ENCODE peak calls at places on chromosomes 3 and 15, in ten cellular contexts. One of them, this sample, is unnamed.

GRCh38 chr3:66270314-66270713 is 49.5 kb downstream of the SLC25A26 start:
- DNase-seq in tibial nerve: no peak
- DNase-seq in upper lobe of left lung: no peak
- DNase-seq in sigmoid colon: no peak
- DNase-seq in ovary: no peak
- DNase-seq in transverse colon: no peak
- DNase-seq in suprapubic skin: no peak
- DNase-seq in HepG2: no peak
- DNase-seq in K562: no peak
- DNase-seq in esophagus muscularis mucosa: no peak
- DNase-seq in this sample: no peak

GRCh38 chr3:4741404-4742307 is 237.6 kb upstream of the BHLHE40 start:
- DNase-seq in tibial nerve: peak; percentile 88
- DNase-seq in upper lobe of left lung: no peak
- DNase-seq in sigmoid colon: peak; percentile 83
- DNase-seq in ovary: peak; percentile 86
- DNase-seq in transverse colon: peak; percentile 52
- DNase-seq in suprapubic skin: no peak
- DNase-seq in HepG2: peak; percentile 45
- DNase-seq in K562: peak; percentile 88
- DNase-seq in esophagus muscularis mucosa: peak; percentile 95
- DNase-seq in this sample: peak; percentile 65

GRCh38 chr3:149315694-149316093 is 17.7 kb downstream of the TM4SF18 start:
- DNase-seq in tibial nerve: no peak
- DNase-seq in upper lobe of left lung: no peak
- DNase-seq in sigmoid colon: no peak
- DNase-seq in ovary: no peak
- DNase-seq in transverse colon: no peak
- DNase-seq in suprapubic skin: no peak
- DNase-seq in HepG2: no peak
- DNase-seq in K562: no peak
- DNase-seq in esophagus muscularis mucosa: no peak
- DNase-seq in this sample: no peak

GRCh38 chr3:8996681-8997121 is 33.4 kb upstream of the RAD18 start:
- DNase-seq in tibial nerve: peak; percentile 60
- DNase-seq in upper lobe of left lung: peak; percentile 8
- DNase-seq in sigmoid colon: peak; percentile 85
- DNase-seq in ovary: peak; percentile 87
- DNase-seq in transverse colon: no peak
- DNase-seq in suprapubic skin: no peak
- DNase-seq in HepG2: peak; percentile 53
- DNase-seq in K562: no peak
- DNase-seq in esophagus muscularis mucosa: no peak
- DNase-seq in this sample: peak; percentile 71

GRCh38 chr3:117622130-117622841 is 912.7 kb downstream of the TUSC7 start:
- DNase-seq in tibial nerve: no peak
- DNase-seq in upper lobe of left lung: no peak
- DNase-seq in sigmoid colon: no peak
- DNase-seq in ovary: no peak
- DNase-seq in transverse colon: no peak
- DNase-seq in suprapubic skin: no peak
- DNase-seq in HepG2: no peak
- DNase-seq in K562: no peak
- DNase-seq in esophagus muscularis mucosa: no peak
- DNase-seq in this sample: no peak

GRCh38 chr15:90412356-90413194 is 24.5 kb downstream of the IQGAP1 start:
- DNase-seq in tibial nerve: peak; percentile 45
- DNase-seq in upper lobe of left lung: no peak
- DNase-seq in sigmoid colon: no peak
- DNase-seq in ovary: no peak
- DNase-seq in transverse colon: peak; percentile 66
- DNase-seq in suprapubic skin: no peak
- DNase-seq in HepG2: no peak
- DNase-seq in K562: no peak
- DNase-seq in esophagus muscularis mucosa: no peak
- DNase-seq in this sample: peak; percentile 59

GRCh38 chr15:92848852-92849598 is 51.1 kb upstream of the CHD2 start:
- DNase-seq in tibial nerve: no peak
- DNase-seq in upper lobe of left lung: no peak
- DNase-seq in sigmoid colon: no peak
- DNase-seq in ovary: no peak
- DNase-seq in transverse colon: no peak
- DNase-seq in suprapubic skin: no peak
- DNase-seq in HepG2: no peak
- DNase-seq in K562: peak; percentile 51
- DNase-seq in esophagus muscularis mucosa: no peak
- DNase-seq in this sample: no peak

GRCh38 chr3:127694467-127695215 is 21.9 kb downstream of the ABTB1 start:
- DNase-seq in tibial nerve: no peak
- DNase-seq in upper lobe of left lung: no peak
- DNase-seq in sigmoid colon: no peak
- DNase-seq in ovary: no peak
- DNase-seq in transverse colon: peak; percentile 43
- DNase-seq in suprapubic skin: no peak
- DNase-seq in HepG2: peak; percentile 57
- DNase-seq in K562: no peak
- DNase-seq in esophagus muscularis mucosa: no peak
- DNase-seq in this sample: peak; percentile 86

GRCh38 chr15:28184166-28184565 is 85.1 kb upstream of the OCA2 start:
- DNase-seq in tibial nerve: no peak
- DNase-seq in upper lobe of left lung: no peak
- DNase-seq in sigmoid colon: no peak
- DNase-seq in ovary: no peak
- DNase-seq in transverse colon: no peak
- DNase-seq in suprapubic skin: no peak
- DNase-seq in HepG2: no peak
- DNase-seq in K562: no peak
- DNase-seq in esophagus muscularis mucosa: no peak
- DNase-seq in this sample: no peak

GRCh38 chr15:28182731-28183130 is 83.6 kb upstream of the OCA2 start:
- DNase-seq in tibial nerve: no peak
- DNase-seq in upper lobe of left lung: no peak
- DNase-seq in sigmoid colon: no peak
- DNase-seq in ovary: no peak
- DNase-seq in transverse colon: no peak
- DNase-seq in suprapubic skin: no peak
- DNase-seq in HepG2: no peak
- DNase-seq in K562: no peak
- DNase-seq in esophagus muscularis mucosa: no peak
- DNase-seq in this sample: no peak

GRCh38 chr15:28182216-28182615 is 83.1 kb upstream of the OCA2 start:
- DNase-seq in tibial nerve: no peak
- DNase-seq in upper lobe of left lung: no peak
- DNase-seq in sigmoid colon: no peak
- DNase-seq in ovary: no peak
- DNase-seq in transverse colon: peak; percentile 78
- DNase-seq in suprapubic skin: no peak
- DNase-seq in HepG2: no peak
- DNase-seq in K562: no peak
- DNase-seq in esophagus muscularis mucosa: no peak
- DNase-seq in this sample: no peak

GRCh38 chr15:28181386-28181785 is 82.3 kb upstream of the OCA2 start:
- DNase-seq in tibial nerve: no peak
- DNase-seq in upper lobe of left lung: no peak
- DNase-seq in sigmoid colon: no peak
- DNase-seq in ovary: no peak
- DNase-seq in transverse colon: no peak
- DNase-seq in suprapubic skin: no peak
- DNase-seq in HepG2: no peak
- DNase-seq in K562: no peak
- DNase-seq in esophagus muscularis mucosa: no peak
- DNase-seq in this sample: no peak

DNA sequence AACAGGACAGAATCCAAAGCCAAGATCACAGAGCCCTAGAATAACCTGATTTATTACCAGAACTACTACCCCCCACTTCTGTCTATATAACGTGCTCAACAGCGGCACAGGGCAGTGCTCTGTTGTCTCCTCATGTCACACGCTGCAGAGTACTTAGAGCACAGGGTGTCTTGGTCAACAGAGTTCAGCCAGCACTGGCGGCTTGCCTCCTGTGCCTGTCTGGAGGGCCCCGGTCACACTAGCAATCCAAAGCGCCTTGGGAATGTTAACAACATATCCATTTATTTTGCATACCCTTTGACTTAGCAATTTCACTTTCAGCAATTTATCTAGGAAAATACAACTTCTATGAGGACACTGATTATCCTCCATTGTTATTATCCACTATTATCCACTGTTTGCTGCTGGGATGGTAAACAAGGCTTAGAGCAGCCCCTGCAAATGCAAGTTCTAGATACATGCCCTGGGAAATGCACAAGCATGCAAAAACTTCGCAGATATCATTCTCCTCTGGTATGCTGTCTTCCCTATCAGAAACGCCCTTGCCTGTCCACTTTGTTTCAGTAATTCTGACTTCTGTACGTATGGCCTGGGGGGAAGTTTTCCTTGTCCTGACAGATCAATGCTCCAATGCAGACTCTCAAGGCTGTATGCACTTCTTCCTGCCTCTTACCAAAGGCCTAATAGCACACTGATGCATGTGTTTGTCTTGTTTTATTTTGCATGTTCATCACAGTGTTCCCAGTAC is 86.2 kb upstream of the OCA2 start:
- DNase-seq in tibial nerve: no peak
- DNase-seq in upper lobe of left lung: no peak
- DNase-seq in sigmoid colon: no peak
- DNase-seq in ovary: no peak
- DNase-seq in transverse colon: no peak
- DNase-seq in suprapubic skin: no peak
- DNase-seq in HepG2: no peak
- DNase-seq in K562: no peak
- DNase-seq in esophagus muscularis mucosa: no peak
- DNase-seq in this sample: no peak
- TF ChIP-seq EP300 in tibial nerve: no peak
- TF ChIP-seq EP300 in upper lobe of left lung: no peak
- TF ChIP-seq EP300 in sigmoid colon: no peak
- TF ChIP-seq EP300 in ovary: no peak
- TF ChIP-seq EP300 in transverse colon: no peak
- TF ChIP-seq EP300 in suprapubic skin: no peak
- TF ChIP-seq EP300 in HepG2: no peak
- TF ChIP-seq EP300 in K562: no peak
- TF ChIP-seq EP300 in esophagus muscularis mucosa: no peak
- TF ChIP-seq EP300 in this sample: no peak

GRCh38 chr3:48215466-48215865 is 7.8 kb upstream of the CAMP start:
- DNase-seq in tibial nerve: peak; percentile 87
- DNase-seq in upper lobe of left lung: no peak
- DNase-seq in sigmoid colon: peak; percentile 80
- DNase-seq in ovary: peak; percentile 72
- DNase-seq in transverse colon: peak; percentile 14
- DNase-seq in suprapubic skin: no peak
- DNase-seq in HepG2: no peak
- DNase-seq in K562: no peak
- DNase-seq in esophagus muscularis mucosa: no peak
- DNase-seq in this sample: peak; percentile 33
- H3K36me3 ChIP-seq in tibial nerve: no peaks in the 10 kb centered on the region
- H3K36me3 ChIP-seq in upper lobe of left lung: no peaks in the 10 kb centered on the region
- H3K36me3 ChIP-seq in sigmoid colon: no peaks in the 10 kb centered on the region
- H3K36me3 ChIP-seq in ovary: no peaks in the 10 kb centered on the region
- H3K36me3 ChIP-seq in transverse colon: no peaks in the 10 kb centered on the region
- H3K36me3 ChIP-seq in suprapubic skin: no peaks in the 10 kb centered on the region
- H3K36me3 ChIP-seq in HepG2: no peaks in the 10 kb centered on the region
- H3K36me3 ChIP-seq in K562: no peaks in the 10 kb centered on the region
- H3K36me3 ChIP-seq in esophagus muscularis mucosa: no peaks in the 10 kb centered on the region
- H3K36me3 ChIP-seq in this sample: no peaks in the 10 kb centered on the region

GRCh38 chr15:40990080-40990479 is 36.8 kb downstream of the CHAC1 start:
- DNase-seq in tibial nerve: no peak
- DNase-seq in upper lobe of left lung: no peak
- DNase-seq in sigmoid colon: no peak
- DNase-seq in ovary: no peak
- DNase-seq in transverse colon: no peak
- DNase-seq in suprapubic skin: no peak
- DNase-seq in HepG2: no peak
- DNase-seq in K562: no peak
- DNase-seq in esophagus muscularis mucosa: no peak
- DNase-seq in this sample: no peak

GRCh38 chr15:40992241-40992741 is 39.0 kb downstream of the CHAC1 start:
- DNase-seq in tibial nerve: no peak
- DNase-seq in upper lobe of left lung: no peak
- DNase-seq in sigmoid colon: no peak
- DNase-seq in ovary: no peak
- DNase-seq in transverse colon: no peak
- DNase-seq in suprapubic skin: no peak
- DNase-seq in HepG2: no peak
- DNase-seq in K562: no peak
- DNase-seq in esophagus muscularis mucosa: no peak
- DNase-seq in this sample: no peak

GRCh38 chr15:40990789-40991188 is 37.5 kb downstream of the CHAC1 start:
- DNase-seq in tibial nerve: no peak
- DNase-seq in upper lobe of left lung: no peak
- DNase-seq in sigmoid colon: no peak
- DNase-seq in ovary: no peak
- DNase-seq in transverse colon: no peak
- DNase-seq in suprapubic skin: no peak
- DNase-seq in HepG2: no peak
- DNase-seq in K562: no peak
- DNase-seq in esophagus muscularis mucosa: no peak
- DNase-seq in this sample: no peak

GRCh38 chr15:40992825-40993224 is 39.6 kb downstream of the CHAC1 start:
- DNase-seq in tibial nerve: no peak
- DNase-seq in upper lobe of left lung: no peak
- DNase-seq in sigmoid colon: no peak
- DNase-seq in ovary: no peak
- DNase-seq in transverse colon: no peak
- DNase-seq in suprapubic skin: no peak
- DNase-seq in HepG2: no peak
- DNase-seq in K562: no peak
- DNase-seq in esophagus muscularis mucosa: no peak
- DNase-seq in this sample: no peak

DNA sequence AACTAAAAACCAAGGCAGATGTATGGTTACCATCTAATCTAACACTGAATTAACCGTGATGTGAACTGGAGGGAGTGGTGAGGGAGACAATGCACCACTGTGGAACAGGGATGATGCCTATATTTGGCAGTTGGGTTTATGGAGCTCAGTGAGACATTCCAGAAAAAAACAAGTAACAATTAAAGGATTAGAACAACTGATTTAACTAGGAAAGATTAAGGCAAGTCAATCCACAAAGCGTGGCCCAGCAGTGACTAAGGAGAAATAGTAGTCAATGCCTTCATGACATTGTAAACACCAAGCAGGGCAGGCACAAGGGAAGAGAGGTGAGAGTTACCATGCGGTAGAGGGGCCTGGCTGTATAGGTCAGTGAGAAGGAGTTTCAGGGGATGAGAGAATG is 38.1 kb downstream of the CHAC1 start:
- DNase-seq in tibial nerve: no peak
- DNase-seq in upper lobe of left lung: no peak
- DNase-seq in sigmoid colon: no peak
- DNase-seq in ovary: no peak
- DNase-seq in transverse colon: no peak
- DNase-seq in suprapubic skin: no peak
- DNase-seq in HepG2: no peak
- DNase-seq in K562: no peak
- DNase-seq in esophagus muscularis mucosa: no peak
- DNase-seq in this sample: no peak
- TF ChIP-seq POLR2A in tibial nerve: no peak
- TF ChIP-seq POLR2A in upper lobe of left lung: no peak
- TF ChIP-seq POLR2A in sigmoid colon: no peak
- TF ChIP-seq POLR2A in ovary: no peak
- TF ChIP-seq POLR2A in transverse colon: no peak
- TF ChIP-seq POLR2A in suprapubic skin: no peak
- TF ChIP-seq POLR2A in HepG2: no peak
- TF ChIP-seq POLR2A in K562: no peak
- TF ChIP-seq POLR2A in esophagus muscularis mucosa: no peak
- TF ChIP-seq POLR2A in this sample: no peak

DNA sequence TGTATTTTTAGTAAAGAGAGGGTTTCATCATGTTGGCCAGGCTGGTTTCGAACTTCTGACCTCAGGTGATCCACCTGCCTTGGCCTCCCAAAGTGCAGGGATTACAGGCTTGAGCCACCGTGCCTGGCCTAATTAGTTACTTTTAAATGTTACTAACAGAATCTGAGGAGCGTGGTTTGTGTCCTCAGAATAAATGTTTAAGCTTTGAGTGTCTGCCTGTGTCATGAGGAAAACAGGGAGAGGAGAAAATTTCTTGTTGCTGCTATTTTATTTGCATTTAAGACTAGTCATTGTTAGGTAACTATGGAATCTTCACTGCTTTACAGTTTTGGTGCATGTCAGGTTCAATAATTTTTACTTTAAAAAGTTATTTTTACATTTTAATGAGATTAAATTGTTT is 68.8 kb downstream of the TCF12 start:
- DNase-seq in tibial nerve: no peak
- DNase-seq in upper lobe of left lung: no peak
- DNase-seq in sigmoid colon: no peak
- DNase-seq in ovary: no peak
- DNase-seq in transverse colon: no peak
- DNase-seq in suprapubic skin: no peak
- DNase-seq in HepG2: no peak
- DNase-seq in K562: no peak
- DNase-seq in esophagus muscularis mucosa: no peak
- DNase-seq in this sample: no peak
- TF ChIP-seq EP300 in tibial nerve: no peak
- TF ChIP-seq EP300 in upper lobe of left lung: no peak
- TF ChIP-seq EP300 in sigmoid colon: no peak
- TF ChIP-seq EP300 in ovary: no peak
- TF ChIP-seq EP300 in transverse colon: no peak
- TF ChIP-seq EP300 in suprapubic skin: no peak
- TF ChIP-seq EP300 in HepG2: no peak
- TF ChIP-seq EP300 in K562: no peak
- TF ChIP-seq EP300 in esophagus muscularis mucosa: no peak
- TF ChIP-seq EP300 in this sample: no peak